ENCODE peak calls at places on chromosomes 1 and 21, in six cellular contexts. L, Z, O, U, C and Y are unnamed samples.
A peak's percentile ranks its signal among the peaks of the same experiment; 100 is the strongest.

GRCh38 chr1:221025391-221026355 is 146.4 kb downstream of the HLX start:
- DNase-seq in L (no peak), Z (no peak), O (no peak), U (no peak), C (peak; percentile 13), Y (no peak)

GRCh38 chr1:174005032-174005431 is 17.1 kb downstream of the RC3H1 start:
- DNase-seq in L (no peak), Z (no peak), O (no peak), U (no peak), C (peak; percentile 52), Y (no peak)

GRCh38 chr1:24683713-24684162 is 40.6 kb downstream of the SRRM1 start:
- DNase-seq in L (peak; percentile 79), Z (peak; percentile 95), O (no peak), U (no peak), C (peak; percentile 86), Y (no peak)

GRCh38 chr1:172108494-172108893 is 267.2 kb downstream of the DNM3 start:
- DNase-seq in L (no peak), Z (no peak), O (no peak), U (no peak), C (peak; percentile 59), Y (no peak)

GRCh38 chr1:67818725-67819301 is 14.5 kb downstream of the GNG12 start:
- DNase-seq in L (no peak), Z (no peak), O (no peak), U (no peak), C (no peak), Y (no peak)

GRCh38 chr1:67261646-67262045 is 46.0 kb upstream of the IL12RB2 start:
- DNase-seq in L (no peak), Z (no peak), O (peak; percentile 46), U (no peak), C (no peak), Y (no peak)

GRCh38 chr1:182698977-182699672 is 14.7 kb upstream of the RGS8 start:
- DNase-seq in L (no peak), Z (no peak), O (no peak), U (no peak), C (peak; percentile 6), Y (no peak)

GRCh38 chr21:36691539-36692124 is 7.3 kb upstream of the SIM2 start:
- DNase-seq in L (no peak), Z (no peak), O (no peak), U (no peak), C (no peak), Y (no peak)

GRCh38 chr1:172172267-172172880 is 248.1 kb upstream of the C1orf105 start:
- DNase-seq in L (no peak), Z (peak; percentile 21), O (no peak), U (no peak), C (no peak), Y (no peak)

GRCh38 chr1:207805841-207806421 is 54.1 kb downstream of the CD46 start:
- DNase-seq in L (peak; percentile 91), Z (peak; percentile 97), O (no peak), U (no peak), C (peak; percentile 99), Y (no peak)

GRCh38 chr1:82927753-82928152 is 1071.2 kb downstream of the TTLL7 start:
- DNase-seq in L (no peak), Z (no peak), O (no peak), U (no peak), C (no peak), Y (no peak)

GRCh38 chr1:77273891-77274290 is 7.9 kb upstream of the AK5 start:
- DNase-seq in L (no peak), Z (no peak), O (no peak), U (no peak), C (peak; percentile 48), Y (no peak)

GRCh38 chr1:62494137-62494536 is 57.3 kb downstream of the USP1 start:
- DNase-seq in L (no peak), Z (no peak), O (no peak), U (no peak), C (no peak), Y (no peak)

GRCh38 chr1:29591601-29592260 is 355.4 kb downstream of the PTPRU start:
- DNase-seq in L (no peak), Z (no peak), O (no peak), U (no peak), C (no peak), Y (no peak)

GRCh38 chr1:111778541-111779051 is 22.9 kb downstream of the DDX20 start:
- DNase-seq in L (no peak), Z (no peak), O (no peak), U (no peak), C (peak; percentile 84), Y (no peak)

GRCh38 chr1:57683037-57683928 is 259.4 kb upstream of the DAB1 start:
- DNase-seq in L (no peak), Z (no peak), O (peak; percentile 61), U (no peak), C (no peak), Y (no peak)

GRCh38 chr1:10635385-10635896 is 160.7 kb downstream of the PEX14 start:
- DNase-seq in L (no peak), Z (no peak), O (no peak), U (no peak), C (peak; percentile 75), Y (no peak)

GRCh38 chr1:198079432-198079951 is 77.3 kb upstream of the NEK7 start:
- DNase-seq in L (no peak), Z (no peak), O (no peak), U (no peak), C (no peak), Y (no peak)

DNA sequence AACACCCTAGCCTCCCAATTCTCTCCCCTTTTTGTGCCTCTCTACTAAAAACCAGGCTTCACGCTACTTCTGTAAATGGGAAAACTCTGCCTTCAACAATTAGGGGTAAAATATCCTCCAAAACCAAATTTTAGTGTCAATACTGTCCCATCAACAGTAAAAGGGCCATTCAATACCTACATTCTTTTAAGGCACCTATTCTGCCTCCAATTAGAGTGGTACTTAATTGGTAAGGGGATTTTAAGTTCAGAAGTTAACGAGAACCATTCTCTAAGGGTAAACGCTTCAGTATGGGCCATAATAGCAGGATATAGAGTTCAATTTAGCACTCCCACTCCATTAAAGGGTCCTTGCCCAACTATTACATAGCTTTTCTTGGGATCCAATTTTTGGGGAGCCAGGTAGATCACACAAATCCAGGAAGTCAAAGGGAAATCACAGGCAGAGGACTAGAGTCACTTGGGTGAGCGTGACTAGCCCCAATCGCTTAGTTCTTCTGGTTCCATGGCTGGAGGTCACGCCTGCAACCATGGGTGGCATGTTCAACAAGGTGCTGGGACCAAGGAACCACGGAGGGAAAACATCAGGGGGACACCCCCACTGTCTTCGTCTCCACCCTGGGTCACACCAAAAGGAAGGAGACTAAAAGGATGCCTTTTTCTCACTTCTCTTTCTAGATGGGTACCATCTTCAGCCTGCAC is 20.1 kb upstream of the BSDC1 start:
- DNase-seq in L (no peak), Z (no peak), O (no peak), U (no peak), C (no peak), Y (no peak)
- TF ChIP-seq CTCF in L (no peak), Z (no peak), O (no peak), U (no peak), C (no peak), Y (peak; percentile 33)

DNA sequence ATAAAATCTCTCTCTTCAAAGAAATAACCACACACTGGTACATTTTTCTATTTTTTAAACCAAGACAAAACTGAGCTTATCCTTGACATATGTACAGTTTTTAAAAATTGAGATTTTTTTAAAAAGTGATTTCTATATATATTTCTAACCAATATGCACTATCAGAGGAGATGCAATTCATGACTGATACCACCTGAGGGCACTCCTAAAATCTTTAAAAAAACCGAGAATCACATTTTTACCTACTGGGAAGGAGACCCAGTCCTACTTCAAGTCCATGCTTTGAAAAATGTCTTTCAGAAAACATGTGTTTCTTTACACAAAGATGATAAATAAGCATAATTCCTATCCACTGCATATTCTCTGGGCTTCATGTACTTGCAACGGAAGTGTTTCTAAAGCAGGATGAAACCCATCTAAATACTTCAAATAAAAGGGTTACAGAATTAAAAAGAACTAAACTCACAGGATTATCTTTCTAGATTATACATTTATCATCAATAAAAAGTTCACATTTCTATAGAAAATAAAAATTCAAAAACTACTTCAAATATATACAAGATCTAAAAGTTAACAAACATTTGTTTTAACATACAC is 98.6 kb downstream of the ENAH start:
- DNase-seq in L (no peak), Z (no peak), O (no peak), U (no peak), C (peak; percentile 46), Y (no peak)
- TF ChIP-seq CTCF in L (peak; percentile 58), Z (peak; percentile 50), O (no peak), U (peak; percentile 52), C (peak; percentile 74), Y (no peak)

GRCh38 chr1:218349365-218350021 is 4.4 kb downstream of the TGFB2 start:
- DNase-seq in L (no peak), Z (no peak), O (no peak), U (no peak), C (no peak), Y (no peak)

GRCh38 chr1:218350022-218350525 is 4.9 kb downstream of the TGFB2 start:
- DNase-seq in L (no peak), Z (no peak), O (peak; percentile 19), U (no peak), C (no peak), Y (no peak)

GRCh38 chr1:218350909-218351616 is 5.9 kb downstream of the TGFB2 start:
- DNase-seq in L (no peak), Z (peak; percentile 80), O (no peak), U (no peak), C (peak; percentile 81), Y (no peak)

GRCh38 chr1:218353656-218354055 is 8.5 kb downstream of the TGFB2 start:
- DNase-seq in L (no peak), Z (no peak), O (no peak), U (no peak), C (no peak), Y (no peak)

DNA sequence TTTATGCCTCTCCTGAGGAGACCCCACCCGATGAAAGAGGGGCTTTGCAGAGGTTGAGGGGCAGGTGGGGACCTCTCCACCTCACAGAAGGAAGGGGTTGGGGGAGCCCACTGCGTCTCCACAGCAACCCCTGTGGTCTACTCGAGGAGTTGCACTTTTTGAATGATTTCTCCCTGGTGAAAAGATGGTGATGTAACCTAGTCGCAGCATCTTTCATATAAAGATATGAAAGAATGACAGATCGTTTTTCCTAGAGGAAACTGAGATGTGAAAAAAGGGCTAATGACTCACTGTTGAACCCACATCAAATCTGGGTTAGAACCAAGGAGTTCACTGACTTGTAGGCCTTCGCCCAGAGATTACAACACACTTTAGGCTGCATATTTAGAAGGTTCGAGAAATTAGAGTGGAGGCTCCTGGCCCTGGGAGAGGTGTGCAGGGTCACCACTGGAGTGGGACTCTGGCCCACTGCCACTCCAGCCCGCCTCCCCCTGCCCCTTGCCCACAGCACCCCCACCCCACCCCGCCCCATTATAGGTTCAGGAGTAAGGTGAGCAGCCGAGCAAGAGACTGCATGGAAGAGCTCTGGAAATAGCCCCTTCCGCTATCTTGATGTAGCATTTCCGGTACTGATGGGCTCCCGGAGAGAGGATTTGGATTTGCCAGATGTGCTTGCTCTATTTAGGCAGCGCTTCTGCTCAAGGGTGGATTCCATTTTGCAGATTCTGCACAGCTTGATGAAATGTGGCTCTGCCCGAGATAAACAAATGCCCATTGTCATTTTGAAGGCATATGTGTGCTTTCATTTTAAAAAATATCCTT is 6.7 kb downstream of the TGFB2 start:
- DNase-seq in L (no peak), Z (peak; percentile 80), O (peak; percentile 48), U (no peak), C (no peak), Y (no peak)
- TF ChIP-seq CTCF in L (peak; percentile 37), Z (peak; percentile 76), O (peak; percentile 52), U (no peak), C (peak; percentile 27), Y (peak; percentile 8)

DNA sequence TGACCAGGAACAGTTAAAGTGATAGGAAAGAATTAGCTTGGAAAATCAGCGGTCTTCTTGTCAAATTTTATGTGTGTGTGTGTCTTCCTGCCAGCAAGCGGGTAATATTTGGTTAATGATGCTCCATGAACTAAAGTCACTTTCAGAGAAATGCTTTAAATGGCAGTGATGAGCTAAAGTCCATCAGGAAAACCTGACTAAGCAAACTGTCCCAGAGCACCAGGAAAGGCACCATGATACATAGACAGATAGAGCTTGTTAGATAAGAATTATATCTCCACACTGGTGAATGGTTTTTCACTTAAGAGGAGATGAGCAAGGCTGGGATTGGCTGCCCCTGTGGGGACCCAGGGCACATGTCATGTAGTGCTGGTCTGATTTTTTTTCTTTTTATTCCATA is 9.9 kb upstream of the CDC14A start:
- DNase-seq in L (no peak), Z (no peak), O (no peak), U (no peak), C (no peak), Y (no peak)
- TF ChIP-seq CTCF in L (no peak), Z (no peak), O (no peak), U (no peak), C (no peak), Y (no peak)